ENCODE peak calls at places on chromosomes 16 and 17, in seven cellular contexts. One of them, this sample, is unnamed.

GRCh38 chr16:59527206-59527997 is 793.3 kb upstream of the GOT2 start:
- DNase-seq in heart right ventricle: no peak
- DNase-seq in neuronal stem cell: no peak
- DNase-seq in foreskin fibroblast: peak
- DNase-seq in psoas muscle: no peak
- DNase-seq in astrocyte of the cerebellum: peak
- DNase-seq in lower leg skin: no peak
- DNase-seq in this sample: no peak

GRCh38 chr16:30183961-30184429 is 593 bp downstream of the CORO1A start:
- DNase-seq in heart right ventricle: peak
- DNase-seq in neuronal stem cell: no peak
- DNase-seq in foreskin fibroblast: no peak
- DNase-seq in psoas muscle: peak
- DNase-seq in astrocyte of the cerebellum: no peak
- DNase-seq in lower leg skin: no peak
- DNase-seq in this sample: no peak

GRCh38 chr17:75771334-75772281 is 6.6 kb upstream of the GALK1 start:
- DNase-seq in heart right ventricle: no peak
- DNase-seq in neuronal stem cell: no peak
- DNase-seq in foreskin fibroblast: peak
- DNase-seq in psoas muscle: no peak
- DNase-seq in astrocyte of the cerebellum: no peak
- DNase-seq in lower leg skin: no peak
- DNase-seq in this sample: peak

GRCh38 chr17:64118452-64118979 is 11.4 kb downstream of the ERN1 start:
- DNase-seq in heart right ventricle: peak
- DNase-seq in neuronal stem cell: no peak
- DNase-seq in foreskin fibroblast: peak
- DNase-seq in psoas muscle: peak
- DNase-seq in astrocyte of the cerebellum: no peak
- DNase-seq in lower leg skin: peak
- DNase-seq in this sample: no peak

GRCh38 chr17:46002311-46002972 is 3.4 kb downstream of the STH start:
- DNase-seq in heart right ventricle: peak
- DNase-seq in neuronal stem cell: peak
- DNase-seq in foreskin fibroblast: peak
- DNase-seq in psoas muscle: peak
- DNase-seq in astrocyte of the cerebellum: peak
- DNase-seq in lower leg skin: peak
- DNase-seq in this sample: peak

GRCh38 chr16:83744521-83744981 is 63.2 kb upstream of the HSBP1 start:
- DNase-seq in heart right ventricle: no peak
- DNase-seq in neuronal stem cell: peak
- DNase-seq in foreskin fibroblast: peak
- DNase-seq in psoas muscle: peak
- DNase-seq in astrocyte of the cerebellum: no peak
- DNase-seq in lower leg skin: peak
- DNase-seq in this sample: no peak

GRCh38 chr16:80932725-80933124 is 74.0 kb downstream of the CMC2 start:
- DNase-seq in heart right ventricle: peak
- DNase-seq in neuronal stem cell: no peak
- DNase-seq in foreskin fibroblast: peak
- DNase-seq in psoas muscle: peak
- DNase-seq in astrocyte of the cerebellum: peak
- DNase-seq in lower leg skin: peak
- DNase-seq in this sample: no peak

GRCh38 chr16:83615553-83615952 is 192.2 kb upstream of the HSBP1 start:
- DNase-seq in heart right ventricle: no peak
- DNase-seq in neuronal stem cell: no peak
- DNase-seq in foreskin fibroblast: no peak
- DNase-seq in psoas muscle: no peak
- DNase-seq in astrocyte of the cerebellum: no peak
- DNase-seq in lower leg skin: no peak
- DNase-seq in this sample: no peak

GRCh38 chr16:52247737-52248136 is 299.2 kb downstream of the TOX3 start:
- DNase-seq in heart right ventricle: no peak
- DNase-seq in neuronal stem cell: no peak
- DNase-seq in foreskin fibroblast: no peak
- DNase-seq in psoas muscle: no peak
- DNase-seq in astrocyte of the cerebellum: no peak
- DNase-seq in lower leg skin: no peak
- DNase-seq in this sample: no peak

GRCh38 chr17:27351741-27352140 is 57.8 kb downstream of the WSB1 start:
- DNase-seq in heart right ventricle: no peak
- DNase-seq in neuronal stem cell: no peak
- DNase-seq in foreskin fibroblast: peak
- DNase-seq in psoas muscle: no peak
- DNase-seq in astrocyte of the cerebellum: no peak
- DNase-seq in lower leg skin: no peak
- DNase-seq in this sample: no peak

GRCh38 chr17:71398706-71399620 is 721.9 kb upstream of the SOX9 start:
- DNase-seq in heart right ventricle: no peak
- DNase-seq in neuronal stem cell: no peak
- DNase-seq in foreskin fibroblast: peak
- DNase-seq in psoas muscle: no peak
- DNase-seq in astrocyte of the cerebellum: peak
- DNase-seq in lower leg skin: no peak
- DNase-seq in this sample: no peak

GRCh38 chr17:50055055-50055425 is 870 bp upstream of the ITGA3 start:
- DNase-seq in heart right ventricle: no peak
- DNase-seq in neuronal stem cell: no peak
- DNase-seq in foreskin fibroblast: peak
- DNase-seq in psoas muscle: peak
- DNase-seq in astrocyte of the cerebellum: no peak
- DNase-seq in lower leg skin: peak
- DNase-seq in this sample: peak
- H3K4me3 ChIP-seq in heart right ventricle: peak
- H3K4me3 ChIP-seq in neuronal stem cell: peak
- H3K4me3 ChIP-seq in foreskin fibroblast: peak
- H3K4me3 ChIP-seq in psoas muscle: peak
- H3K4me3 ChIP-seq in astrocyte of the cerebellum: peak
- H3K4me3 ChIP-seq in lower leg skin: peak
- H3K4me3 ChIP-seq in this sample: peak

GRCh38 chr17:73952498-73953205 is 250.8 kb upstream of the RPL38 start:
- DNase-seq in heart right ventricle: peak
- DNase-seq in neuronal stem cell: peak
- DNase-seq in foreskin fibroblast: no peak
- DNase-seq in psoas muscle: peak
- DNase-seq in astrocyte of the cerebellum: no peak
- DNase-seq in lower leg skin: no peak
- DNase-seq in this sample: no peak
- H3K4me3 ChIP-seq in heart right ventricle: peak
- H3K4me3 ChIP-seq in neuronal stem cell: no peak
- H3K4me3 ChIP-seq in foreskin fibroblast: no peak
- H3K4me3 ChIP-seq in psoas muscle: no peak
- H3K4me3 ChIP-seq in astrocyte of the cerebellum: peak
- H3K4me3 ChIP-seq in lower leg skin: no peak
- H3K4me3 ChIP-seq in this sample: peak

GRCh38 chr16:86563489-86564345 is 2.9 kb upstream of the FOXC2 start:
- DNase-seq in heart right ventricle: peak
- DNase-seq in neuronal stem cell: peak
- DNase-seq in foreskin fibroblast: peak
- DNase-seq in psoas muscle: peak
- DNase-seq in astrocyte of the cerebellum: peak
- DNase-seq in lower leg skin: peak
- DNase-seq in this sample: peak
- H3K4me3 ChIP-seq in heart right ventricle: no peak
- H3K4me3 ChIP-seq in neuronal stem cell: peak
- H3K4me3 ChIP-seq in foreskin fibroblast: peak
- H3K4me3 ChIP-seq in psoas muscle: peak
- H3K4me3 ChIP-seq in astrocyte of the cerebellum: peak
- H3K4me3 ChIP-seq in lower leg skin: no peak
- H3K4me3 ChIP-seq in this sample: peak

DNA sequence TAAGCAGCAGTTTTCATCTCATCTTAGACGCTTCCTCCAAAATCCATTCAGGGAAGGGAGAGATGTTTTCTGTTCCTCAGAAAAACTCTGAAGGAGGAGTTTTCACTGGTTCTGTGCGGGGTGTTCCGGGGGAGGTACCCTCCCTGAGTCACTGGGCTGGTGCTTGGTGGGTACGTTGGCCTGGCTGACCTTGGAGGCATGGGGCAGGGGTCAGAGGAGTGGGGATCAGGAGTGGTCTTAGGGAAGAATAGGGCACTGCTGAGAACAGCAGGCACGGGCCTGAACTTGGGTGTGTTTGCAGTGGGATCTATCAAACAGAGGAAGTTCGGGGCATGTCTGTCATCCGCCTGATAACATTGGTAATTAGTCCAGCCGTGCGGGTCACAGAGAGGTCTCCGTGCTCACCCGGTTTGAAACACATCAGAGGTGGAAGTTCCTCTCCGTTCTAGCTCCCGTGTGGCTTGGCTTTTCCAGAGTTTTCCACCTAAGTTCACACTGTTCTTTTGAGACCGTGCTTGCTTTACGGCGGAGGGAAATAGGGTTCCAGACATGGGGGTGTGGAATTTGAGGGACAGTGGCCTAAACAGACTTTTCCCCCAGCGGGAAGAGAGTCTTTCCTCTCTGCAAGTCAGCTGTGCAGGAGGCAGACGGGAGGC is 59.7 kb upstream of the CIBAR2 start:
- DNase-seq in heart right ventricle: no peak
- DNase-seq in neuronal stem cell: no peak
- DNase-seq in foreskin fibroblast: no peak
- DNase-seq in psoas muscle: peak
- DNase-seq in astrocyte of the cerebellum: no peak
- DNase-seq in lower leg skin: no peak
- DNase-seq in this sample: no peak
- H3K4me3 ChIP-seq in heart right ventricle: peak
- H3K4me3 ChIP-seq in neuronal stem cell: peak
- H3K4me3 ChIP-seq in foreskin fibroblast: peak
- H3K4me3 ChIP-seq in psoas muscle: peak
- H3K4me3 ChIP-seq in astrocyte of the cerebellum: peak
- H3K4me3 ChIP-seq in lower leg skin: no peak
- H3K4me3 ChIP-seq in this sample: peak

GRCh38 chr17:2595736-2596135 is 2.3 kb downstream of the PAFAH1B1 start:
- DNase-seq in heart right ventricle: no peak
- DNase-seq in neuronal stem cell: no peak
- DNase-seq in foreskin fibroblast: peak
- DNase-seq in psoas muscle: no peak
- DNase-seq in astrocyte of the cerebellum: no peak
- DNase-seq in lower leg skin: no peak
- DNase-seq in this sample: no peak

GRCh38 chr17:2592974-2593845 is at the start of gene PAFAH1B1:
- DNase-seq in heart right ventricle: peak
- DNase-seq in neuronal stem cell: peak
- DNase-seq in foreskin fibroblast: peak
- DNase-seq in psoas muscle: peak
- DNase-seq in astrocyte of the cerebellum: no peak
- DNase-seq in lower leg skin: peak
- DNase-seq in this sample: peak

GRCh38 chr17:2594657-2595085 is 1.2 kb downstream of the PAFAH1B1 start:
- DNase-seq in heart right ventricle: no peak
- DNase-seq in neuronal stem cell: peak
- DNase-seq in foreskin fibroblast: no peak
- DNase-seq in psoas muscle: no peak
- DNase-seq in astrocyte of the cerebellum: no peak
- DNase-seq in lower leg skin: no peak
- DNase-seq in this sample: no peak

GRCh38 chr17:2593846-2594656 is 597 bp downstream of the PAFAH1B1 start:
- DNase-seq in heart right ventricle: peak
- DNase-seq in neuronal stem cell: peak
- DNase-seq in foreskin fibroblast: peak
- DNase-seq in psoas muscle: peak
- DNase-seq in astrocyte of the cerebellum: no peak
- DNase-seq in lower leg skin: peak
- DNase-seq in this sample: peak

GRCh38 chr17:2595200-2595599 is 1.7 kb downstream of the PAFAH1B1 start:
- DNase-seq in heart right ventricle: no peak
- DNase-seq in neuronal stem cell: no peak
- DNase-seq in foreskin fibroblast: no peak
- DNase-seq in psoas muscle: no peak
- DNase-seq in astrocyte of the cerebellum: no peak
- DNase-seq in lower leg skin: no peak
- DNase-seq in this sample: no peak
- H3K4me3 ChIP-seq in heart right ventricle: peak
- H3K4me3 ChIP-seq in neuronal stem cell: peak
- H3K4me3 ChIP-seq in foreskin fibroblast: peak
- H3K4me3 ChIP-seq in psoas muscle: peak
- H3K4me3 ChIP-seq in astrocyte of the cerebellum: peak
- H3K4me3 ChIP-seq in lower leg skin: peak
- H3K4me3 ChIP-seq in this sample: peak

GRCh38 chr17:871731-872517 is 89.8 kb downstream of the MRM3 start:
- DNase-seq in heart right ventricle: no peak
- DNase-seq in neuronal stem cell: no peak
- DNase-seq in foreskin fibroblast: no peak
- DNase-seq in psoas muscle: no peak
- DNase-seq in astrocyte of the cerebellum: no peak
- DNase-seq in lower leg skin: no peak
- DNase-seq in this sample: no peak
- H3K4me3 ChIP-seq in heart right ventricle: no peak
- H3K4me3 ChIP-seq in neuronal stem cell: no peak
- H3K4me3 ChIP-seq in foreskin fibroblast: no peak
- H3K4me3 ChIP-seq in psoas muscle: no peak
- H3K4me3 ChIP-seq in astrocyte of the cerebellum: no peak
- H3K4me3 ChIP-seq in lower leg skin: no peak
- H3K4me3 ChIP-seq in this sample: no peak